ENCODE peak calls at places on chromosomes 13 and 19, in eight cellular contexts. X, J, O, F, Q, I, E and U are unnamed samples.

GRCh38 chr13:75482070-75482819 is at the start of gene TBC1D4:
- DNase-seq in X (peak), J (peak), O (peak), F (peak), Q (peak), I (peak), E (peak), U (peak)

GRCh38 chr13:22662771-22663170 is 518.0 kb upstream of the SGCG start:
- DNase-seq in X (no peak), J (no peak), O (no peak), F (no peak), Q (no peak), I (no peak), E (no peak), U (no peak)

GRCh38 chr13:114145722-114146121 is 13.3 kb upstream of the RASA3 start:
- DNase-seq in X (no peak), J (no peak), O (no peak), F (no peak), Q (no peak), I (no peak), E (no peak), U (no peak)

GRCh38 chr13:24038846-24039330 is 121.6 kb upstream of the SPATA13 start:
- DNase-seq in X (no peak), J (no peak), O (no peak), F (no peak), Q (no peak), I (no peak), E (no peak), U (no peak)

GRCh38 chr19:18742838-18743237 is 48.3 kb downstream of the COMP start:
- DNase-seq in X (no peak), J (no peak), O (no peak), F (no peak), Q (no peak), I (no peak), E (no peak), U (no peak)

GRCh38 chr13:23965346-23965745 is 68.0 kb upstream of the C1QTNF9B start:
- DNase-seq in X (no peak), J (no peak), O (no peak), F (no peak), Q (no peak), I (no peak), E (no peak), U (no peak)

GRCh38 chr19:41844601-41845000 is at the start of gene LYPD4:
- DNase-seq in X (no peak), J (no peak), O (no peak), F (no peak), Q (no peak), I (no peak), E (no peak), U (no peak)

GRCh38 chr13:32159147-32159869 is 127.7 kb downstream of the FRY start:
- DNase-seq in X (no peak), J (no peak), O (no peak), F (no peak), Q (no peak), I (no peak), E (no peak), U (no peak)

GRCh38 chr19:30528919-30529318 is 156.7 kb downstream of the ZNF536 start:
- DNase-seq in X (no peak), J (no peak), O (no peak), F (no peak), Q (no peak), I (no peak), E (no peak), U (no peak)

GRCh38 chr13:39910041-39910440 is 254.6 kb downstream of the COG6 start:
- DNase-seq in X (no peak), J (no peak), O (no peak), F (no peak), Q (no peak), I (no peak), E (no peak), U (no peak)

GRCh38 chr13:44359983-44360375 is 13.6 kb upstream of the SERP2 start:
- DNase-seq in X (no peak), J (no peak), O (no peak), F (no peak), Q (no peak), I (no peak), E (no peak), U (no peak)

GRCh38 chr13:31452525-31452924 is 252.8 kb downstream of the B3GLCT start:
- DNase-seq in X (no peak), J (no peak), O (no peak), F (no peak), Q (no peak), I (no peak), E (no peak), U (no peak)